ENCODE peak calls at places on chromosomes 5 and 9, in seven cellular contexts. One of them, this sample, is unnamed.

GRCh38 chr5:138927979-138928378 is 52.8 kb upstream of the LRRTM2 start:
- DNase-seq in Panc1: no peak
- DNase-seq in breast epithelium: no peak
- DNase-seq in A549: no peak
- DNase-seq in Peyer's patch: no peak
- DNase-seq in left ventricle myocardium inferior: peak; percentile 82
- DNase-seq in neuronal stem cell: no peak
- DNase-seq in this sample: no peak

GRCh38 chr9:118522093-118523028 is 818.2 kb downstream of the TLR4 start:
- DNase-seq in Peyer's patch: no peak
- DNase-seq in left ventricle myocardium inferior: peak; percentile 23
- DNase-seq in breast epithelium: no peak
- DNase-seq in A549: peak; percentile 20
- DNase-seq in neuronal stem cell: peak; percentile 68
- DNase-seq in Panc1: peak; percentile 28
- DNase-seq in this sample: no peak

GRCh38 chr5:172534229-172535169 is 80.2 kb upstream of the SH3PXD2B start:
- DNase-seq in A549: no peak
- DNase-seq in Panc1: peak; percentile 15
- DNase-seq in neuronal stem cell: no peak
- DNase-seq in breast epithelium: no peak
- DNase-seq in left ventricle myocardium inferior: no peak
- DNase-seq in Peyer's patch: no peak
- DNase-seq in this sample: no peak

GRCh38 chr5:139797335-139797734 is 1.7 kb downstream of the PSD2 start:
- DNase-seq in A549: no peak
- DNase-seq in breast epithelium: no peak
- DNase-seq in Peyer's patch: no peak
- DNase-seq in left ventricle myocardium inferior: no peak
- DNase-seq in Panc1: no peak
- DNase-seq in neuronal stem cell: no peak
- DNase-seq in this sample: no peak

GRCh38 chr9:36748322-36748899 is 175.7 kb downstream of the MELK start:
- DNase-seq in Peyer's patch: no peak
- DNase-seq in left ventricle myocardium inferior: peak; percentile 19
- DNase-seq in neuronal stem cell: peak; percentile 65
- DNase-seq in breast epithelium: no peak
- DNase-seq in A549: peak; percentile 41
- DNase-seq in Panc1: no peak
- DNase-seq in this sample: no peak

GRCh38 chr9:36985769-36986547 is 48.1 kb downstream of the PAX5 start:
- DNase-seq in Peyer's patch: no peak
- DNase-seq in left ventricle myocardium inferior: no peak
- DNase-seq in neuronal stem cell: no peak
- DNase-seq in Panc1: no peak
- DNase-seq in A549: no peak
- DNase-seq in breast epithelium: no peak
- DNase-seq in this sample: no peak

GRCh38 chr5:113378960-113379541 is 55.7 kb downstream of the TSSK1B start:
- DNase-seq in A549: peak; percentile 67
- DNase-seq in breast epithelium: no peak
- DNase-seq in neuronal stem cell: peak; percentile 59
- DNase-seq in Panc1: peak; percentile 39
- DNase-seq in left ventricle myocardium inferior: peak; percentile 22
- DNase-seq in Peyer's patch: peak; percentile 22
- DNase-seq in this sample: peak; percentile 79

GRCh38 chr5:88450239-88450638 is 181.6 kb upstream of the TMEM161B start:
- DNase-seq in Peyer's patch: no peak
- DNase-seq in Panc1: no peak
- DNase-seq in breast epithelium: no peak
- DNase-seq in A549: no peak
- DNase-seq in neuronal stem cell: no peak
- DNase-seq in left ventricle myocardium inferior: no peak
- DNase-seq in this sample: no peak

GRCh38 chr5:125584119-125584518 is 837.7 kb upstream of the ZNF608 start:
- DNase-seq in neuronal stem cell: no peak
- DNase-seq in A549: no peak
- DNase-seq in Panc1: no peak
- DNase-seq in left ventricle myocardium inferior: no peak
- DNase-seq in Peyer's patch: no peak
- DNase-seq in breast epithelium: no peak
- DNase-seq in this sample: no peak

GRCh38 chr5:14956423-14957046 is 85.0 kb upstream of the ANKH start:
- DNase-seq in left ventricle myocardium inferior: no peak
- DNase-seq in neuronal stem cell: no peak
- DNase-seq in breast epithelium: no peak
- DNase-seq in A549: no peak
- DNase-seq in Panc1: no peak
- DNase-seq in Peyer's patch: no peak
- DNase-seq in this sample: no peak

GRCh38 chr9:128634111-128634510 is 22.5 kb downstream of the DYNC2I2 start:
- DNase-seq in Peyer's patch: no peak
- DNase-seq in breast epithelium: no peak
- DNase-seq in A549: no peak
- DNase-seq in neuronal stem cell: no peak
- DNase-seq in Panc1: no peak
- DNase-seq in left ventricle myocardium inferior: no peak
- DNase-seq in this sample: no peak

GRCh38 chr5:109653840-109654239 is 35.9 kb upstream of the MAN2A1 start:
- DNase-seq in Peyer's patch: no peak
- DNase-seq in left ventricle myocardium inferior: no peak
- DNase-seq in Panc1: no peak
- DNase-seq in breast epithelium: no peak
- DNase-seq in A549: no peak
- DNase-seq in neuronal stem cell: no peak
- DNase-seq in this sample: no peak

GRCh38 chr5:109739741-109740140 is 50.0 kb downstream of the MAN2A1 start:
- DNase-seq in Panc1: no peak
- DNase-seq in neuronal stem cell: peak; percentile 24
- DNase-seq in breast epithelium: no peak
- DNase-seq in A549: no peak
- DNase-seq in left ventricle myocardium inferior: no peak
- DNase-seq in Peyer's patch: no peak
- DNase-seq in this sample: no peak

GRCh38 chr9:87954230-87954629 is 20.1 kb downstream of the CDK20 start:
- DNase-seq in Peyer's patch: no peak
- DNase-seq in left ventricle myocardium inferior: no peak
- DNase-seq in breast epithelium: no peak
- DNase-seq in neuronal stem cell: no peak
- DNase-seq in Panc1: no peak
- DNase-seq in A549: no peak
- DNase-seq in this sample: no peak

GRCh38 chr5:172437445-172438303 is 16.7 kb downstream of the SH3PXD2B start:
- DNase-seq in neuronal stem cell: no peak
- DNase-seq in A549: no peak
- DNase-seq in left ventricle myocardium inferior: peak; percentile 63
- DNase-seq in Peyer's patch: peak; percentile 22
- DNase-seq in Panc1: no peak
- DNase-seq in breast epithelium: no peak
- DNase-seq in this sample: no peak

GRCh38 chr5:31193591-31194457 is at the start of gene CDH6:
- DNase-seq in neuronal stem cell: peak; percentile 90
- DNase-seq in Panc1: no peak
- DNase-seq in Peyer's patch: no peak
- DNase-seq in A549: peak; percentile 30
- DNase-seq in breast epithelium: no peak
- DNase-seq in left ventricle myocardium inferior: peak; percentile 21
- DNase-seq in this sample: no peak

GRCh38 chr9:133609311-133610098 is at the start of gene FAM163B:
- DNase-seq in left ventricle myocardium inferior: peak; percentile 29
- DNase-seq in A549: peak; percentile 15
- DNase-seq in Panc1: no peak
- DNase-seq in breast epithelium: no peak
- DNase-seq in neuronal stem cell: peak; percentile 81
- DNase-seq in Peyer's patch: no peak
- DNase-seq in this sample: peak; percentile 15

GRCh38 chr9:137447722-137448568 is 6.8 kb upstream of the ENTPD8 start:
- DNase-seq in Peyer's patch: no peak
- DNase-seq in breast epithelium: no peak
- DNase-seq in left ventricle myocardium inferior: no peak
- DNase-seq in A549: no peak
- DNase-seq in neuronal stem cell: no peak
- DNase-seq in Panc1: no peak
- DNase-seq in this sample: no peak
- H3K4me1 ChIP-seq in Peyer's patch: no peaks in the 10 kb centered on the region
- H3K4me1 ChIP-seq in breast epithelium: peaks cover 4% of the 10 kb centered on the region
- H3K4me1 ChIP-seq in left ventricle myocardium inferior: peaks cover 4% of the 10 kb centered on the region
- H3K4me1 ChIP-seq in A549: peaks cover 10% of the 10 kb centered on the region
- H3K4me1 ChIP-seq in neuronal stem cell: peaks cover 5% of the 10 kb centered on the region
- H3K4me1 ChIP-seq in Panc1: peaks cover 9% of the 10 kb centered on the region
- H3K4me1 ChIP-seq in this sample: peaks cover 38% of the 10 kb centered on the region

GRCh38 chr9:70046274-70047070 is 2.8 kb downstream of the MAMDC2 start:
- DNase-seq in breast epithelium: no peak
- DNase-seq in Peyer's patch: no peak
- DNase-seq in neuronal stem cell: no peak
- DNase-seq in left ventricle myocardium inferior: peak; percentile 25
- DNase-seq in A549: no peak
- DNase-seq in Panc1: no peak
- DNase-seq in this sample: no peak

GRCh38 chr9:70045452-70045851 is 1.8 kb downstream of the MAMDC2 start:
- DNase-seq in Peyer's patch: no peak
- DNase-seq in left ventricle myocardium inferior: no peak
- DNase-seq in breast epithelium: no peak
- DNase-seq in neuronal stem cell: no peak
- DNase-seq in A549: no peak
- DNase-seq in Panc1: no peak
- DNase-seq in this sample: no peak

GRCh38 chr9:70052768-70053167 is 9.1 kb downstream of the MAMDC2 start:
- DNase-seq in neuronal stem cell: no peak
- DNase-seq in Panc1: no peak
- DNase-seq in Peyer's patch: no peak
- DNase-seq in A549: no peak
- DNase-seq in left ventricle myocardium inferior: no peak
- DNase-seq in breast epithelium: no peak
- DNase-seq in this sample: no peak

GRCh38 chr9:70049672-70050271 is 6.1 kb downstream of the MAMDC2 start:
- DNase-seq in Peyer's patch: no peak
- DNase-seq in left ventricle myocardium inferior: peak; percentile 83
- DNase-seq in neuronal stem cell: no peak
- DNase-seq in A549: no peak
- DNase-seq in Panc1: no peak
- DNase-seq in breast epithelium: no peak
- DNase-seq in this sample: no peak

GRCh38 chr9:70049236-70049635 is 5.6 kb downstream of the MAMDC2 start:
- DNase-seq in Peyer's patch: no peak
- DNase-seq in Panc1: no peak
- DNase-seq in A549: no peak
- DNase-seq in breast epithelium: no peak
- DNase-seq in neuronal stem cell: no peak
- DNase-seq in left ventricle myocardium inferior: peak; percentile 52
- DNase-seq in this sample: no peak
- H3K27ac ChIP-seq in Peyer's patch: peak overlapping the region; percentile 55
- H3K27ac ChIP-seq in Panc1: no peak overlapping the region
- H3K27ac ChIP-seq in A549: no peak overlapping the region
- H3K27ac ChIP-seq in breast epithelium: peak overlapping the region; percentile 82
- H3K27ac ChIP-seq in neuronal stem cell: no peak overlapping the region
- H3K27ac ChIP-seq in left ventricle myocardium inferior: peak overlapping the region; percentile 83
- H3K27ac ChIP-seq in this sample: no peak overlapping the region

GRCh38 chr5:36422957-36423356 is 121.3 kb upstream of the RANBP3L start:
- DNase-seq in neuronal stem cell: no peak
- DNase-seq in A549: no peak
- DNase-seq in breast epithelium: no peak
- DNase-seq in Panc1: no peak
- DNase-seq in Peyer's patch: no peak
- DNase-seq in left ventricle myocardium inferior: no peak
- DNase-seq in this sample: no peak
- H3K4me1 ChIP-seq in neuronal stem cell: peaks cover 5% of the 10 kb centered on the region
- H3K4me1 ChIP-seq in A549: no peaks in the 10 kb centered on the region
- H3K4me1 ChIP-seq in breast epithelium: no peaks in the 10 kb centered on the region
- H3K4me1 ChIP-seq in Panc1: no peaks in the 10 kb centered on the region
- H3K4me1 ChIP-seq in Peyer's patch: no peaks in the 10 kb centered on the region
- H3K4me1 ChIP-seq in left ventricle myocardium inferior: no peaks in the 10 kb centered on the region
- H3K4me1 ChIP-seq in this sample: no peaks in the 10 kb centered on the region

GRCh38 chr5:150154618-150155134 is 969 bp downstream of the PDGFRB start:
- DNase-seq in A549: no peak
- DNase-seq in Panc1: no peak
- DNase-seq in Peyer's patch: no peak
- DNase-seq in neuronal stem cell: no peak
- DNase-seq in breast epithelium: no peak
- DNase-seq in left ventricle myocardium inferior: no peak
- DNase-seq in this sample: no peak

GRCh38 chr5:150153957-150154617 is 1.6 kb downstream of the PDGFRB start:
- DNase-seq in left ventricle myocardium inferior: no peak
- DNase-seq in A549: no peak
- DNase-seq in neuronal stem cell: no peak
- DNase-seq in Panc1: no peak
- DNase-seq in breast epithelium: no peak
- DNase-seq in Peyer's patch: no peak
- DNase-seq in this sample: no peak

GRCh38 chr5:150155258-150156032 is at the start of gene PDGFRB:
- DNase-seq in left ventricle myocardium inferior: peak; percentile 91
- DNase-seq in neuronal stem cell: peak; percentile 65
- DNase-seq in breast epithelium: peak; percentile 66
- DNase-seq in A549: no peak
- DNase-seq in Panc1: no peak
- DNase-seq in Peyer's patch: peak; percentile 71
- DNase-seq in this sample: peak; percentile 25

GRCh38 chr5:150153483-150153882 is 2.2 kb downstream of the PDGFRB start:
- DNase-seq in left ventricle myocardium inferior: no peak
- DNase-seq in Peyer's patch: no peak
- DNase-seq in Panc1: no peak
- DNase-seq in breast epithelium: no peak
- DNase-seq in A549: no peak
- DNase-seq in neuronal stem cell: no peak
- DNase-seq in this sample: no peak

GRCh38 chr5:150152636-150153462 is 2.8 kb downstream of the PDGFRB start:
- DNase-seq in left ventricle myocardium inferior: no peak
- DNase-seq in A549: no peak
- DNase-seq in Panc1: no peak
- DNase-seq in breast epithelium: no peak
- DNase-seq in Peyer's patch: no peak
- DNase-seq in neuronal stem cell: no peak
- DNase-seq in this sample: no peak
- H3K27ac ChIP-seq in left ventricle myocardium inferior: peak overlapping the region; percentile 89
- H3K27ac ChIP-seq in A549: no peak overlapping the region
- H3K27ac ChIP-seq in Panc1: no peak overlapping the region
- H3K27ac ChIP-seq in breast epithelium: no peak overlapping the region
- H3K27ac ChIP-seq in Peyer's patch: peak overlapping the region; percentile 46
- H3K27ac ChIP-seq in neuronal stem cell: no peak overlapping the region
- H3K27ac ChIP-seq in this sample: no peak overlapping the region

GRCh38 chr5:143318270-143318669 is 85.2 kb downstream of the NR3C1 start:
- DNase-seq in breast epithelium: no peak
- DNase-seq in left ventricle myocardium inferior: no peak
- DNase-seq in A549: no peak
- DNase-seq in Peyer's patch: no peak
- DNase-seq in Panc1: no peak
- DNase-seq in neuronal stem cell: no peak
- DNase-seq in this sample: no peak

GRCh38 chr5:143316844-143317631 is 86.4 kb downstream of the NR3C1 start:
- DNase-seq in left ventricle myocardium inferior: no peak
- DNase-seq in neuronal stem cell: no peak
- DNase-seq in A549: no peak
- DNase-seq in Peyer's patch: no peak
- DNase-seq in breast epithelium: no peak
- DNase-seq in Panc1: no peak
- DNase-seq in this sample: no peak

GRCh38 chr5:143322178-143322577 is 81.3 kb downstream of the NR3C1 start:
- DNase-seq in A549: no peak
- DNase-seq in Panc1: no peak
- DNase-seq in left ventricle myocardium inferior: no peak
- DNase-seq in Peyer's patch: no peak
- DNase-seq in neuronal stem cell: no peak
- DNase-seq in breast epithelium: no peak
- DNase-seq in this sample: no peak

GRCh38 chr5:143318833-143319232 is 84.7 kb downstream of the NR3C1 start:
- DNase-seq in Peyer's patch: no peak
- DNase-seq in left ventricle myocardium inferior: no peak
- DNase-seq in breast epithelium: no peak
- DNase-seq in neuronal stem cell: no peak
- DNase-seq in Panc1: no peak
- DNase-seq in A549: no peak
- DNase-seq in this sample: no peak

GRCh38 chr5:143319437-143320302 is 83.8 kb downstream of the NR3C1 start:
- DNase-seq in left ventricle myocardium inferior: no peak
- DNase-seq in Panc1: no peak
- DNase-seq in A549: no peak
- DNase-seq in Peyer's patch: no peak
- DNase-seq in breast epithelium: no peak
- DNase-seq in neuronal stem cell: no peak
- DNase-seq in this sample: no peak
- H3K4me1 ChIP-seq in left ventricle myocardium inferior: peaks cover 91% of the 10 kb centered on the region
- H3K4me1 ChIP-seq in Panc1: peaks cover 21% of the 10 kb centered on the region
- H3K4me1 ChIP-seq in A549: peaks cover 94% of the 10 kb centered on the region
- H3K4me1 ChIP-seq in Peyer's patch: no peaks in the 10 kb centered on the region
- H3K4me1 ChIP-seq in breast epithelium: no peaks in the 10 kb centered on the region
- H3K4me1 ChIP-seq in neuronal stem cell: no peaks in the 10 kb centered on the region
- H3K4me1 ChIP-seq in this sample: peaks cover 7% of the 10 kb centered on the region